ENCODE peak calls at places on chromosomes 4 and X, in four cellular contexts. C, F, O and B are unnamed samples.

GRCh38 chrX:38985375-38985774 is 184.1 kb downstream of the MID1IP1 start:
- DNase-seq in C (peak), F (no peak), O (no peak), B (peak)

GRCh38 chr4:126106658-126107057 is 791.9 kb downstream of the FAT4 start:
- DNase-seq in F (peak), C (peak), O (no peak), B (peak)

GRCh38 chrX:148069759-148070503 is 88.8 kb downstream of the FMR1NB start:
- DNase-seq in O (peak), C (no peak), F (no peak), B (no peak)

GRCh38 chr4:137664055-137664405 is 131.7 kb upstream of the PCDH18 start:
- DNase-seq in C (no peak), O (no peak), F (no peak), B (no peak)

GRCh38 chr4:127609484-127609883 is 23.3 kb upstream of the INTU start:
- DNase-seq in C (no peak), O (no peak), F (no peak), B (no peak)

GRCh38 chr4:41427306-41427882 is 110.6 kb upstream of the LIMCH1 start:
- DNase-seq in F (no peak), C (no peak), O (no peak), B (no peak)

GRCh38 chr4:130183796-130184195 is 1087.8 kb downstream of the C4orf33 start:
- DNase-seq in F (no peak), O (no peak), C (no peak), B (no peak)

GRCh38 chr4:2040391-2041233 is 18.5 kb upstream of the NAT8L start:
- DNase-seq in O (no peak), C (peak), F (no peak), B (no peak)

GRCh38 chr4:70829015-70829414 is 10.7 kb downstream of the GRSF1 start:
- DNase-seq in O (no peak), F (no peak), C (no peak), B (no peak)

DNA sequence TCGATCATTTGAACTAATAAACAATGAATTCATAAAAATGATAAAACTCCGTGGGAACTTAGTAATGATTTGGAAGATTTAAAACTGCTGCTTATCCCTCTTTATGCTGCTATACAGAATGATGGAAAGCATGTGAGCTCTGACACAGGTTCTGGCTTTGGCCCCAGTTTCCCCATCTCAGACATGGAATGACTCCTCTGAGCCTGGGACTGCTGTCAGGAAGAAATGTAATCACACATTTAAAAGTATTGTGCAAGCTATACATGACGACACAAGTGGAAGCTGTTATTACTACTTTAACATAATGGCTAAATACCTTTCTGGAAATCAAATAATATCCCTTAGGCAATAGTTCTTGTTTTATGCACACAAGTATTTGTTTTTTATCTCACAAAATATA is 161.7 kb downstream of the DCHS2 start:
- DNase-seq in O (no peak), C (no peak), F (no peak), B (no peak)
- TF ChIP-seq FOXK2 in O (no peak), C (no peak), F (no peak), B (no peak)

GRCh38 chr4:181259081-181259480 is 984.1 kb upstream of the TENM3 start:
- DNase-seq in C (no peak), O (no peak), F (no peak), B (no peak)

GRCh38 chr4:181261279-181261678 is 981.9 kb upstream of the TENM3 start:
- DNase-seq in C (no peak), O (no peak), F (no peak), B (peak)

GRCh38 chr4:181264908-181265307 is 978.3 kb upstream of the TENM3 start:
- DNase-seq in C (no peak), F (no peak), O (no peak), B (no peak)
- TF ChIP-seq FOXK2 in C (no peak), F (no peak), O (no peak), B (no peak)

GRCh38 chr4:78336093-78336943 is 215.3 kb upstream of the ANXA3 start:
- DNase-seq in F (no peak), C (no peak), O (no peak), B (no peak)
- TF ChIP-seq FOXK2 in F (no peak), C (no peak), O (no peak), B (no peak)

DNA sequence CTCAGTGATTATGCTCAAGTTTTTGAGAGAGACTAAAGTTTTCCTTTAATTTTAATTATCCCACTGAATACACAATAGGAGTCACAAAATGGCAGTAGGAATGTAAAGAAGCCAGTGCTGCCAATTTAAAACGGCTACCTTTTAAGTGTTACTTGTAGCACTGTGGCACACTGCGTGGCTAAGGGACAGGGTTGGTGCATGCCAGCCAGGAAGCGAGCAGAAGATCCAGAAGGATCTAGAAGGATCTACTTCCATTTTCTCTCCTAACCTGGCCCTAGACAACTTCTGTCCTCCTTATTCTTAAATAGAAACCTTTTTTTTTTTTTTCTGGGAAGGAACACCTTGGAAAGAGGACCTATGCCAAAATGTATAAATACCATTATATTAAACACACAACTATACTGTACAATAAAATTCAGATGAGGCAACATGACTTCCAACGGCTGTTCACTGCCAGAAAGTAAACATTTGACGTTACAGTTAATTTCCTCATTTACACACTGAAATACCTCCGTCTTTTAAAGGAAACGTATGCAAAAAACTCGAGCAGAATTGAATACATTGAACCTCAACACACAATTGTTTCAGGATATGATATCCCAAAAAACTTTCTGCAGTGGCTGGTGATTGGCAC is 2.7 kb downstream of the USP26 start:
- DNase-seq in F (no peak), O (no peak), C (no peak), B (no peak)
- TF ChIP-seq FOXK2 in F (no peak), O (no peak), C (no peak), B (no peak)

DNA sequence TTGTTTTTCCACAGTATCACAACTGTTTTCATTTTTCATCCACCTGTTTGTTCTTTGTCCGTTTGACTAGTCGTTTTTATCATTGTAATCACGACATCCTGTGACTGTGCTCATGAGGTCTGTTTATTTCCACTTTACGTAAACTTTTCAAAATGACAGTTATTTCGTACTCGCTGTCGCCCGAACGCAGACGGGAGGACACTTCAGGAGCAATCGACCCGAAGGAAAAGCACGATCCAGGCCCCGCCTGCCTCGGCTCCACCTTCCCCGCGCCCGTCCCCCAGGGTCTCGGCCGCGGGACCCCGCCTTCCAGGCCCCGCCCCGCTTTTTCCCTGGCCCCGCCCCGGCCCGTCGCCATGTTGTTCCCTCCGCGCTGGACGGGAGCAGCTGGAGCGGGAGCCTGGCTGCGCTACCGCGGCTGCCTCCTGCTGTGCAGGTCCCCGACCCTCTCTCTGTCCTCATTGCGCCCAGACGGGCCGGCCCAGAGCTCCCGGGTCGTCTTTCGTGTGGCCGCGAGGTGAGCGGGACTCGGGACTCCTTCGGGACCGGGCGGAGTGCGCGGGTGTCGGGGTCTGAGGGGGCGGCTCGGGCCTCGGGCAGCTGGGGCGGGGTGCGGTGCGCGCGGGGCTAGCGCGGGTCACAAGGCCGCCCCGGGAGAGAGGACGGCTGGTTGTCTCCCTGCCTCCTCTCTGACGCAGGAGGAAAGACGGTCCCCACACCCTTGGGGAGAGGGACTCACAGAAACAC is at the start of gene RAB9A:
- DNase-seq in C (peak), F (peak), O (no peak), B (peak)
- TF ChIP-seq FOXK2 in C (peak), F (no peak), O (no peak), B (no peak)

GRCh38 chr4:98728871-98729270 is 70.5 kb upstream of the TSPAN5 start:
- DNase-seq in O (no peak), C (no peak), F (no peak), B (no peak)

GRCh38 chr4:98733601-98734000 is 75.2 kb upstream of the TSPAN5 start:
- DNase-seq in F (no peak), C (no peak), O (no peak), B (no peak)

GRCh38 chr4:98728433-98728832 is 70.0 kb upstream of the TSPAN5 start:
- DNase-seq in O (no peak), C (peak), F (no peak), B (no peak)
- TF ChIP-seq FOXK2 in O (no peak), C (no peak), F (no peak), B (no peak)

DNA sequence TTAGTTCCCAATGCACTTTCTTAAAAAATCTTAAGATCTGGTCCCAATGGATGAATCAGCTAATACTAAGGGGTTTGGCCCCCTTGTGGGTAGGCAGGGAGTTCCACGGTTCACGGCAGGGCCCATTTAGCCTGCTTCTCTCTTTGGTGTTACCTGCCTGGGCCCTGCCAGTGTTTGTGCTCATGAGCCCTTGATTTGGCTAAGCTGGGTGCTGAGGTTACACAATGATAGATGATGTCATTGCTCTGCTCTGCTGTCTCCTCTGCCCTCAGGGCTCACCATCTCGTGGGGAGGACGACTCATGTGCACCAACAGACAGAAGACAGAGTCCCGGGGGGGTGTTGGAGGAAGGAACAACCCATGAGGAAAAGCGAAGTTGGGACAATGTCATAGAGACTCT is 24.4 kb downstream of the RTL5 start:
- DNase-seq in F (no peak), C (peak), O (no peak), B (no peak)
- TF ChIP-seq FOXK2 in F (no peak), C (no peak), O (no peak), B (no peak)

GRCh38 chr4:7358100-7358735 is 76.5 kb downstream of the PSAPL1 start:
- DNase-seq in O (no peak), C (no peak), F (no peak), B (no peak)
- TF ChIP-seq FOXK2 in O (no peak), C (no peak), F (no peak), B (no peak)